ENCODE peak calls at places on chromosomes 16 and 17, in nine cellular contexts. H is transverse colon, T is astrocyte of the spinal cord, M is AG04450, Z is A549, N is heart right ventricle, D is epithelial cell of proximal tubule, F is mesothelial cell of epicardium, A is HFFc6. O is an unnamed sample.

GRCh38 chr17:39083270-39083669 is 68.2 kb downstream of the PLXDC1 start:
- DNase-seq in H (no peak), T (no peak), M (no peak), Z (no peak), N (no peak), D (no peak), F (no peak), A (no peak), O (no peak)

GRCh38 chr16:70574595-70575271 is 51.1 kb downstream of the SF3B3 start:
- DNase-seq in H (no peak), T (no peak), M (no peak), Z (no peak), N (no peak), D (no peak), F (no peak), A (no peak), O (no peak)

GRCh38 chr16:70789231-70789926 is 11.6 kb downstream of the VAC14 start:
- DNase-seq in H (peak; percentile 30), T (peak; percentile 54), M (no peak), Z (peak; percentile 59), N (peak; percentile 43), D (no peak), F (no peak), A (peak; percentile 29), O (peak; percentile 50)

GRCh38 chr17:7307686-7308624 is 527 bp downstream of the EIF5A start:
- DNase-seq in H (peak; percentile 60), T (no peak), M (no peak), Z (peak; percentile 52), N (peak; percentile 64), D (no peak), F (no peak), A (no peak), O (no peak)

GRCh38 chr16:56910654-56911539 is 21.0 kb upstream of the HERPUD1 start:
- DNase-seq in H (peak; percentile 67), T (peak; percentile 77), M (peak; percentile 49), Z (no peak), N (no peak), D (no peak), F (no peak), A (peak; percentile 51), O (peak; percentile 44)

GRCh38 chr16:782766-783403 is 5.3 kb downstream of the RPUSD1 start:
- DNase-seq in H (no peak), T (no peak), M (no peak), Z (no peak), N (no peak), D (no peak), F (no peak), A (no peak), O (no peak)

GRCh38 chr16:83802135-83802534 is 5.6 kb upstream of the HSBP1 start:
- DNase-seq in H (no peak), T (peak; percentile 82), M (peak; percentile 33), Z (no peak), N (no peak), D (no peak), F (no peak), A (peak; percentile 85), O (peak; percentile 78)

GRCh38 chr17:61467416-61468262 is 15.4 kb downstream of the TBX4 start:
- DNase-seq in H (peak; percentile 32), T (peak; percentile 37), M (no peak), Z (no peak), N (no peak), D (no peak), F (peak; percentile 19), A (peak; percentile 9), O (no peak)

GRCh38 chr17:79808763-79809529 is 12.1 kb upstream of the CBX8 start:
- DNase-seq in H (peak; percentile 57), T (no peak), M (no peak), Z (peak; percentile 90), N (no peak), D (peak; percentile 30), F (no peak), A (no peak), O (no peak)

GRCh38 chr17:34118564-34118963 is 136.5 kb upstream of the CCL2 start:
- DNase-seq in H (no peak), T (no peak), M (no peak), Z (no peak), N (no peak), D (no peak), F (no peak), A (no peak), O (no peak)

GRCh38 chr16:62870554-62870953 is 834.3 kb upstream of the CDH8 start:
- DNase-seq in H (no peak), T (no peak), M (no peak), Z (no peak), N (no peak), D (no peak), F (no peak), A (no peak), O (no peak)

DNA sequence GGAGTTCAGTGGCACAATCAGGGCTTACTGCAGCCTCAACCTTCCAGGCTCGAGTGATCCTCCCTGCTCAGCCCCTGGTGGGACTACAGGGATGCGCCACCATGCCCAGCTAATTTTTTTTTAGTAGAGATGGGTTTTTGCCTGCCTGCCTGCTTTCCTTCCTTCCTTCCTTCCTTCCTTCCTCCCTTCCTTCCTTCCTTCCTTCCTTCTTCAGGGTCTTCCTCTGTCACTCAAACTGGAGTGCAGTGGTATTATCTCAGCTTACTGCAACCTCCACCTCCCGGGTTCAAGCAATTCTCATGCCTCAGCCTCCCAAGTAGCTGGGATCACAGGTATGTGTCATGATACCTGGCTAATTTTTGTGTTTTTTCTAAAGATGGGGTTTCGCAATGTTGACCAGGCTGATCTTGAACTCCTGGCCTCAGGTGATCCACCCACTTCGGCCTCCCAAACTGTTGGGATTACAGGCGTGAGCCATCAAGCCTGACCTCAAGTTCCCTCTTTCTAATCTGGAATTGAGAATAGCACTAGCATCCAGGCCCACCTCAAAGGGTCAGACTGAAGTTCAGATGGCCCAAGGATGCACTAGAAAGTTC is 45.3 kb downstream of the PRAC1 start:
- DNase-seq in H (no peak), T (no peak), M (no peak), Z (no peak), N (no peak), D (no peak), F (no peak), A (no peak), O (no peak)
- TF ChIP-seq CTCF in H (no peak), T (no peak), M (no peak), Z (no peak), N (no peak), D (no peak), F (no peak), A (no peak), O (no peak)

GRCh38 chr17:47066841-47067682 is 88.0 kb upstream of the RPRML start:
- DNase-seq in H (peak; percentile 79), T (peak; percentile 91), M (peak; percentile 76), Z (peak; percentile 99), N (peak; percentile 72), D (peak; percentile 52), F (peak; percentile 37), A (peak; percentile 85), O (peak; percentile 80)
- TF ChIP-seq CTCF in H (peak; percentile 32), T (peak; percentile 16), M (peak; percentile 28), Z (no peak), N (peak; percentile 10), D (peak; percentile 23), F (no peak), A (peak; percentile 23), O (peak; percentile 24)

GRCh38 chr17:14299261-14300093 is 1.4 kb upstream of the HS3ST3B1 start:
- DNase-seq in H (peak; percentile 16), T (peak; percentile 66), M (no peak), Z (peak; percentile 23), N (peak; percentile 40), D (no peak), F (no peak), A (no peak), O (no peak)

GRCh38 chr17:14298221-14298994 is 2.5 kb upstream of the HS3ST3B1 start:
- DNase-seq in H (no peak), T (no peak), M (no peak), Z (no peak), N (no peak), D (no peak), F (no peak), A (no peak), O (no peak)

GRCh38 chr17:14296511-14296910 is 4.4 kb upstream of the HS3ST3B1 start:
- DNase-seq in H (no peak), T (no peak), M (no peak), Z (no peak), N (no peak), D (no peak), F (no peak), A (no peak), O (no peak)

GRCh38 chr17:14295676-14296075 is 5.2 kb upstream of the HS3ST3B1 start:
- DNase-seq in H (no peak), T (no peak), M (no peak), Z (no peak), N (no peak), D (no peak), F (no peak), A (no peak), O (no peak)

GRCh38 chr17:14297161-14297851 is 3.6 kb upstream of the HS3ST3B1 start:
- DNase-seq in H (no peak), T (peak; percentile 51), M (no peak), Z (peak; percentile 59), N (peak; percentile 67), D (no peak), F (no peak), A (no peak), O (no peak)
- TF ChIP-seq CTCF in H (no peak), T (peak; percentile 30), M (peak; percentile 48), Z (peak; percentile 51), N (peak; percentile 19), D (peak; percentile 13), F (no peak), A (peak; percentile 50), O (peak; percentile 29)

DNA sequence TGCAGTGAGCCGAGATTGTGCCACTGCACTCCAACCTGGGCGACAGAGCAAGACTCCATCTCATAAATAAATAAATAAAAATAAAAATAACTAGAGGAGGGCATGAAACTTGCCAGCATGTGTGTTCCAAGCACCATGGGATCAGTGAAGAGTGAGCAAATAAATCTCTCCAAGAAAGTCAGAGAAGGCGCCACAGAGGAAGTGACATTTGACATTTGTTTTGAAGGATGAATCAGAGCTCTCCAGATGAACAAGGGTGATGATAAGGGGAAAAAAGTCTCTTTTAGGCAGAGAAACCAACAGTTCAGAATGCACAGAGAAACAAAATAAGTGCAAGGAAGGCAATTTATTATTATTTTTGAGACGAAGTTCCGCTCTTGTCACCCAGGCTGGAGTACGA is 50.3 kb downstream of the IST1 start:
- DNase-seq in H (no peak), T (no peak), M (no peak), Z (no peak), N (no peak), D (no peak), F (no peak), A (no peak), O (no peak)
- TF ChIP-seq CTCF in H (no peak), T (no peak), M (no peak), Z (no peak), N (no peak), D (no peak), F (no peak), A (no peak), O (no peak)

GRCh38 chr17:77501101-77501566 is 360.4 kb downstream of the SEC14L1 start:
- DNase-seq in H (peak; percentile 6), T (no peak), M (no peak), Z (peak; percentile 55), N (no peak), D (no peak), F (no peak), A (no peak), O (no peak)
- TF ChIP-seq CTCF in H (no peak), T (peak; percentile 59), M (peak; percentile 49), Z (peak; percentile 61), N (peak; percentile 41), D (peak; percentile 58), F (peak; percentile 64), A (peak; percentile 88), O (peak; percentile 51)

GRCh38 chr17:5793899-5794298 is 209.6 kb upstream of the NLRP1 start:
- DNase-seq in H (no peak), T (peak; percentile 11), M (no peak), Z (no peak), N (no peak), D (no peak), F (no peak), A (no peak), O (no peak)
- TF ChIP-seq CTCF in H (no peak), T (peak; percentile 43), M (no peak), Z (no peak), N (no peak), D (peak; percentile 69), F (no peak), A (no peak), O (no peak)